ENCODE peak calls at places on chromosomes 6 and 20, in ten cellular contexts. One of them, this sample, is unnamed.

GRCh38 chr6:3664641-3665041 is 86.9 kb downstream of the PXDC1 start:
- DNase-seq in fibroblast of villous mesenchyme: peak
- DNase-seq in HFF-Myc: no peak
- DNase-seq in pancreas: no peak
- DNase-seq in IMR-90: peak
- DNase-seq in cardiac muscle cell: peak
- DNase-seq in cardiac fibroblast: peak
- DNase-seq in AG04449: no peak
- DNase-seq in astrocyte of the cerebellum: no peak
- DNase-seq in BE2C: no peak
- DNase-seq in this sample: peak

GRCh38 chr20:22582386-22582959 is 1.9 kb downstream of the FOXA2 start:
- DNase-seq in cardiac muscle cell: no peak
- DNase-seq in HFF-Myc: no peak
- DNase-seq in fibroblast of villous mesenchyme: no peak
- DNase-seq in IMR-90: no peak
- DNase-seq in pancreas: peak
- DNase-seq in BE2C: no peak
- DNase-seq in cardiac fibroblast: no peak
- DNase-seq in AG04449: no peak
- DNase-seq in astrocyte of the cerebellum: no peak
- DNase-seq in this sample: no peak

GRCh38 chr20:38228436-38228835 is 32.1 kb downstream of the KIAA1755 start:
- DNase-seq in pancreas: no peak
- DNase-seq in IMR-90: no peak
- DNase-seq in astrocyte of the cerebellum: no peak
- DNase-seq in cardiac fibroblast: peak
- DNase-seq in BE2C: no peak
- DNase-seq in AG04449: no peak
- DNase-seq in cardiac muscle cell: no peak
- DNase-seq in HFF-Myc: no peak
- DNase-seq in fibroblast of villous mesenchyme: no peak
- DNase-seq in this sample: peak

GRCh38 chr6:29793036-29793356 is 34.6 kb upstream of the HLA-G start:
- DNase-seq in pancreas: no peak
- DNase-seq in astrocyte of the cerebellum: no peak
- DNase-seq in HFF-Myc: no peak
- DNase-seq in cardiac fibroblast: no peak
- DNase-seq in BE2C: no peak
- DNase-seq in cardiac muscle cell: no peak
- DNase-seq in AG04449: no peak
- DNase-seq in fibroblast of villous mesenchyme: no peak
- DNase-seq in IMR-90: no peak
- DNase-seq in this sample: no peak

GRCh38 chr20:17315491-17316231 is 88.8 kb downstream of the PCSK2 start:
- DNase-seq in fibroblast of villous mesenchyme: no peak
- DNase-seq in AG04449: no peak
- DNase-seq in HFF-Myc: no peak
- DNase-seq in IMR-90: no peak
- DNase-seq in cardiac fibroblast: no peak
- DNase-seq in cardiac muscle cell: no peak
- DNase-seq in BE2C: no peak
- DNase-seq in astrocyte of the cerebellum: no peak
- DNase-seq in pancreas: peak
- DNase-seq in this sample: no peak

GRCh38 chr20:17431621-17432364 is 99.4 kb downstream of the BFSP1 start:
- DNase-seq in IMR-90: peak
- DNase-seq in AG04449: no peak
- DNase-seq in HFF-Myc: peak
- DNase-seq in fibroblast of villous mesenchyme: peak
- DNase-seq in pancreas: peak
- DNase-seq in BE2C: peak
- DNase-seq in astrocyte of the cerebellum: peak
- DNase-seq in cardiac fibroblast: peak
- DNase-seq in cardiac muscle cell: peak
- DNase-seq in this sample: peak

GRCh38 chr20:52269327-52269726 is 77.7 kb upstream of the ZFP64 start:
- DNase-seq in IMR-90: no peak
- DNase-seq in HFF-Myc: peak
- DNase-seq in cardiac muscle cell: no peak
- DNase-seq in astrocyte of the cerebellum: no peak
- DNase-seq in fibroblast of villous mesenchyme: peak
- DNase-seq in pancreas: no peak
- DNase-seq in cardiac fibroblast: no peak
- DNase-seq in AG04449: no peak
- DNase-seq in BE2C: no peak
- DNase-seq in this sample: no peak

GRCh38 chr6:128343666-128344065 is 176.7 kb downstream of the PTPRK start:
- DNase-seq in astrocyte of the cerebellum: no peak
- DNase-seq in IMR-90: peak
- DNase-seq in cardiac fibroblast: no peak
- DNase-seq in pancreas: no peak
- DNase-seq in cardiac muscle cell: no peak
- DNase-seq in BE2C: no peak
- DNase-seq in fibroblast of villous mesenchyme: peak
- DNase-seq in AG04449: no peak
- DNase-seq in HFF-Myc: no peak
- DNase-seq in this sample: no peak

GRCh38 chr6:10585232-10585887 is 64.2 kb downstream of the GCNT2 start:
- DNase-seq in pancreas: no peak
- DNase-seq in IMR-90: no peak
- DNase-seq in AG04449: no peak
- DNase-seq in BE2C: no peak
- DNase-seq in cardiac muscle cell: peak
- DNase-seq in HFF-Myc: no peak
- DNase-seq in cardiac fibroblast: no peak
- DNase-seq in astrocyte of the cerebellum: no peak
- DNase-seq in fibroblast of villous mesenchyme: no peak
- DNase-seq in this sample: no peak

GRCh38 chr6:100461273-100461919 is 3.3 kb downstream of the SIM1 start:
- DNase-seq in BE2C: no peak
- DNase-seq in fibroblast of villous mesenchyme: no peak
- DNase-seq in cardiac fibroblast: no peak
- DNase-seq in AG04449: no peak
- DNase-seq in cardiac muscle cell: no peak
- DNase-seq in astrocyte of the cerebellum: no peak
- DNase-seq in IMR-90: no peak
- DNase-seq in pancreas: peak
- DNase-seq in HFF-Myc: no peak
- DNase-seq in this sample: no peak

GRCh38 chr6:2485116-2485515 is 239.7 kb upstream of the GMDS start:
- DNase-seq in astrocyte of the cerebellum: no peak
- DNase-seq in cardiac fibroblast: no peak
- DNase-seq in cardiac muscle cell: no peak
- DNase-seq in BE2C: no peak
- DNase-seq in IMR-90: no peak
- DNase-seq in HFF-Myc: no peak
- DNase-seq in fibroblast of villous mesenchyme: no peak
- DNase-seq in pancreas: peak
- DNase-seq in AG04449: no peak
- DNase-seq in this sample: no peak

GRCh38 chr6:87291879-87292278 is 30.5 kb upstream of the SMIM8 start:
- DNase-seq in cardiac muscle cell: no peak
- DNase-seq in pancreas: no peak
- DNase-seq in cardiac fibroblast: no peak
- DNase-seq in BE2C: no peak
- DNase-seq in fibroblast of villous mesenchyme: no peak
- DNase-seq in astrocyte of the cerebellum: peak
- DNase-seq in HFF-Myc: no peak
- DNase-seq in AG04449: no peak
- DNase-seq in IMR-90: no peak
- DNase-seq in this sample: no peak

DNA sequence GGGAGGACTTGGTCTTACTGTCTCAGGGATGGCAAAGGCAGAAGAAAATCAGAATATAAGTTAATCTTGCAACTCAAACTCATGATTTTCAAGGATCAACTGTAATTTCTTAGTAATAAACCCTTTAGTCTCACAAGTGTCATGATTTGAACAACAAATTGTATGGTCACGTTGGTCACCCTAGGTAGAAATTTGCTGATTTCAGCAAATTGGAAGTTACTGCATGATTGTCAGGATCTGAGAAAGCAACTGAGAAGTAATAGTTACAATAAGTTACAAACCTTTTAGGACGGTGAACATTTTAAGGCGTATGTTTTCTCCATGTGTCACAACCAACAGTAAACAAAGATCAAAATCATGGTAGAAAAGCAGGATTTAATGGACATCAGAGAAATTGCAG is 375.2 kb downstream of the PLCB1 start:
- DNase-seq in AG04449: no peak
- DNase-seq in fibroblast of villous mesenchyme: peak
- DNase-seq in cardiac muscle cell: no peak
- DNase-seq in IMR-90: no peak
- DNase-seq in astrocyte of the cerebellum: no peak
- DNase-seq in cardiac fibroblast: no peak
- DNase-seq in BE2C: no peak
- DNase-seq in pancreas: no peak
- DNase-seq in HFF-Myc: no peak
- DNase-seq in this sample: no peak
- H3K4me3 ChIP-seq in AG04449: no peak
- H3K4me3 ChIP-seq in fibroblast of villous mesenchyme: no peak
- H3K4me3 ChIP-seq in cardiac muscle cell: no peak
- H3K4me3 ChIP-seq in IMR-90: no peak
- H3K4me3 ChIP-seq in astrocyte of the cerebellum: no peak
- H3K4me3 ChIP-seq in cardiac fibroblast: no peak
- H3K4me3 ChIP-seq in BE2C: no peak
- H3K4me3 ChIP-seq in pancreas: no peak
- H3K4me3 ChIP-seq in HFF-Myc: no peak
- H3K4me3 ChIP-seq in this sample: no peak

DNA sequence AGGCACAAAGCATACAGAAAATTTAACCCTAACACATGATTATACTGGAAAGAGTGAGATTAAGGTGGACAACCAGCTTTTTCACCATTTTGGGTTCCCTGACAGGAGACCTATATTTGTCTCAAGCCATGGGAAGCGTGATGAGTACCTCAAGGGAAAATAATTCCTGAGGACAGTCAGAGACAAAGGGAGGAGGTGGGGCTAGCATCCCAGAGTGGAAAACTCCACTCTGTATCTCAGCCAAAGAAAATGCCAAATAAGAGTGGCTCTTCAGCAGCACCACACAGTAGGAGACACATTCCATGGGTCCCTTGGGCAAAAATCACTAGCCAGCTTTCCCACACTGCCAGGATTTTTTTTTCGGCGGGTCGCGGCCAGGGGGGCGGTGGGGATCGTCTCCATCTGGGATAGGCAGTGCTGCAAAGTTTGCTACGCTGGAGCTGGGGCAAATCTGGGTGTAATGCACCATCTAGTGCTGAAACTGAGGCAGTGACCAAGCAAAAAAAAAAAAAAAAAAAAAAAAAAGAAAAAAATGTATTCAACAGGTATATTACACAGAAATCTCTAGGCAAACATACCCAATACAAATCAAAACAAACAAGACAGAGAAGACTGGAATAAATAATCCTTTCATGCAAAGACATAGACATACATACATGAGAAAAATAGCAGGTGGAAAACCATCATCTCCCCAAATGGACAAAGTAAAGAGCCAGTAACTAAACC is 77.3 kb upstream of the SLC35F1 start:
- DNase-seq in HFF-Myc: no peak
- DNase-seq in BE2C: peak
- DNase-seq in cardiac fibroblast: peak
- DNase-seq in fibroblast of villous mesenchyme: peak
- DNase-seq in astrocyte of the cerebellum: peak
- DNase-seq in cardiac muscle cell: peak
- DNase-seq in IMR-90: peak
- DNase-seq in AG04449: no peak
- DNase-seq in pancreas: no peak
- DNase-seq in this sample: peak
- TF ChIP-seq CTCF in HFF-Myc: peak
- TF ChIP-seq CTCF in BE2C: peak
- TF ChIP-seq CTCF in cardiac fibroblast: peak
- TF ChIP-seq CTCF in fibroblast of villous mesenchyme: peak
- TF ChIP-seq CTCF in astrocyte of the cerebellum: peak
- TF ChIP-seq CTCF in cardiac muscle cell: peak
- TF ChIP-seq CTCF in IMR-90: peak
- TF ChIP-seq CTCF in AG04449: no peak
- TF ChIP-seq CTCF in pancreas: no peak
- TF ChIP-seq CTCF in this sample: peak

GRCh38 chr6:40542175-40542764 is 44.9 kb downstream of the LRFN2 start:
- DNase-seq in HFF-Myc: no peak
- DNase-seq in AG04449: no peak
- DNase-seq in cardiac fibroblast: no peak
- DNase-seq in pancreas: no peak
- DNase-seq in IMR-90: no peak
- DNase-seq in cardiac muscle cell: no peak
- DNase-seq in BE2C: no peak
- DNase-seq in astrocyte of the cerebellum: no peak
- DNase-seq in fibroblast of villous mesenchyme: no peak
- DNase-seq in this sample: no peak
- H3K4me3 ChIP-seq in HFF-Myc: no peak
- H3K4me3 ChIP-seq in AG04449: no peak
- H3K4me3 ChIP-seq in cardiac fibroblast: no peak
- H3K4me3 ChIP-seq in pancreas: no peak
- H3K4me3 ChIP-seq in IMR-90: no peak
- H3K4me3 ChIP-seq in cardiac muscle cell: no peak
- H3K4me3 ChIP-seq in BE2C: no peak
- H3K4me3 ChIP-seq in astrocyte of the cerebellum: no peak
- H3K4me3 ChIP-seq in fibroblast of villous mesenchyme: no peak
- H3K4me3 ChIP-seq in this sample: no peak

GRCh38 chr20:39676857-39677351 is 714.8 kb downstream of the DHX35 start:
- DNase-seq in cardiac fibroblast: peak
- DNase-seq in HFF-Myc: no peak
- DNase-seq in cardiac muscle cell: no peak
- DNase-seq in pancreas: no peak
- DNase-seq in fibroblast of villous mesenchyme: peak
- DNase-seq in astrocyte of the cerebellum: no peak
- DNase-seq in BE2C: no peak
- DNase-seq in AG04449: no peak
- DNase-seq in IMR-90: peak
- DNase-seq in this sample: no peak
- TF ChIP-seq CTCF in cardiac fibroblast: peak
- TF ChIP-seq CTCF in HFF-Myc: no peak
- TF ChIP-seq CTCF in cardiac muscle cell: peak
- TF ChIP-seq CTCF in pancreas: no peak
- TF ChIP-seq CTCF in fibroblast of villous mesenchyme: peak
- TF ChIP-seq CTCF in astrocyte of the cerebellum: no peak
- TF ChIP-seq CTCF in BE2C: peak
- TF ChIP-seq CTCF in AG04449: peak
- TF ChIP-seq CTCF in IMR-90: peak
- TF ChIP-seq CTCF in this sample: no peak

DNA sequence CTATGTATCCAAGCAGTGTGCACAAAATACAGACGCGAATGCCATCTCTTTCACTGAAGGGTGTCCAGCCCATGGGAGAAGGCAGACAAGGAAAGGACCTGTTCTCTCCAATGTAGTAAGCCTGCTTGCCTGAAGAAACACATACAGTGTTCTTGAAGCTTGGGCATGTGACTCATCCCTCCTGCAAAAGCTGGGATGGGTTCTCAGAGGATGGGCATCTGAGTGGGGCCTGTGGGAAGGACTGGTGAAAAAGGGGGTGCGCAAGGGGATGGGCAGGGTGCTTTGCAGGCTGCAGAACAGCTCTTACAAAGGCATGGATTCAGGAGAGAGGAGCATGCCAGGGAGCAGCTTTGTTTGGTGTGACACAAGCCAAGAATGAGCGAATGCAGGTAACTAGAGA is 128.1 kb downstream of the FYN start:
- DNase-seq in IMR-90: peak
- DNase-seq in AG04449: no peak
- DNase-seq in fibroblast of villous mesenchyme: no peak
- DNase-seq in cardiac muscle cell: no peak
- DNase-seq in astrocyte of the cerebellum: no peak
- DNase-seq in BE2C: no peak
- DNase-seq in pancreas: no peak
- DNase-seq in HFF-Myc: no peak
- DNase-seq in cardiac fibroblast: no peak
- DNase-seq in this sample: no peak
- H3K4me3 ChIP-seq in IMR-90: no peak
- H3K4me3 ChIP-seq in AG04449: no peak
- H3K4me3 ChIP-seq in fibroblast of villous mesenchyme: no peak
- H3K4me3 ChIP-seq in cardiac muscle cell: no peak
- H3K4me3 ChIP-seq in astrocyte of the cerebellum: no peak
- H3K4me3 ChIP-seq in BE2C: no peak
- H3K4me3 ChIP-seq in pancreas: no peak
- H3K4me3 ChIP-seq in HFF-Myc: no peak
- H3K4me3 ChIP-seq in cardiac fibroblast: no peak
- H3K4me3 ChIP-seq in this sample: no peak